ENCODE peak calls at places on chromosomes 13 and 19, in ten cellular contexts. U is IMR-90, Z is body of pancreas, V is HL-60, T is BJ, J is gastrocnemius medialis, A is neuronal stem cell, Q is foreskin fibroblast, I is coronary artery, H is mammary epithelial cell. X is an unnamed sample.
A peak's percentile ranks its signal among the peaks of the same experiment; 100 is the strongest.

GRCh38 chr19:23787106-23787505 is 28.4 kb upstream of the ZNF681 start:
- DNase-seq in I (no peak), J (no peak), Q (no peak), A (no peak), T (no peak), V (no peak), U (peak; percentile 1), H (peak; percentile 64), Z (no peak), X (no peak)

GRCh38 chr13:33109801-33110200 is 93.6 kb downstream of the KL start:
- DNase-seq in U (no peak), H (no peak), A (no peak), I (no peak), V (no peak), T (no peak), J (no peak), Q (peak; percentile 31), Z (no peak), X (peak; percentile 62)

GRCh38 chr19:49214701-49215100 is 57.1 kb downstream of the TRPM4 start:
- DNase-seq in A (no peak), Z (no peak), T (no peak), V (no peak), H (no peak), I (no peak), Q (no peak), U (no peak), J (no peak), X (peak; percentile 56)

GRCh38 chr13:97933736-97934135 is 19.7 kb upstream of the IPO5 start:
- DNase-seq in T (no peak), U (no peak), J (no peak), A (no peak), Q (no peak), V (no peak), H (no peak), Z (no peak), I (no peak), X (no peak)

GRCh38 chr13:23793711-23794110 is 95.5 kb downstream of the MIPEP start:
- DNase-seq in J (no peak), V (no peak), Q (no peak), H (no peak), Z (no peak), A (no peak), I (no peak), T (no peak), U (no peak), X (no peak)

GRCh38 chr13:67094952-67095351 is 135.2 kb downstream of the PCDH9 start:
- DNase-seq in V (no peak), I (no peak), U (peak; percentile 12), A (no peak), Z (no peak), J (no peak), T (no peak), Q (no peak), H (no peak), X (no peak)

GRCh38 chr19:9144920-9145319 is 4.7 kb downstream of the ZNF317 start:
- DNase-seq in U (no peak), J (no peak), H (no peak), V (no peak), A (no peak), I (no peak), T (no peak), Z (no peak), Q (no peak), X (no peak)

GRCh38 chr13:95643471-95643813 is 1.1 kb downstream of the DZIP1 start:
- DNase-seq in H (peak; percentile 57), V (no peak), A (peak; percentile 18), T (no peak), Q (no peak), Z (no peak), U (peak; percentile 43), J (no peak), I (no peak), X (no peak)

GRCh38 chr13:50396001-50396400 is 380.8 kb downstream of the KCNRG start:
- DNase-seq in Z (no peak), Q (no peak), U (no peak), T (no peak), H (peak; percentile 96), A (no peak), I (no peak), V (no peak), J (no peak), X (no peak)

GRCh38 chr13:112845511-112846144 is 123.4 kb upstream of the MCF2L start:
- DNase-seq in Z (no peak), T (no peak), J (no peak), U (no peak), I (no peak), A (no peak), H (no peak), V (no peak), Q (no peak), X (no peak)

GRCh38 chr13:102028846-102029245 is 373.0 kb downstream of the FGF14 start:
- DNase-seq in H (no peak), Z (no peak), U (no peak), Q (no peak), V (no peak), A (no peak), T (no peak), J (no peak), I (no peak), X (no peak)

GRCh38 chr13:94272038-94272437 is 207.4 kb downstream of the DCT start:
- DNase-seq in T (no peak), I (no peak), Q (no peak), J (no peak), A (no peak), U (peak; percentile 79), Z (no peak), H (peak; percentile 37), V (no peak), X (no peak)

GRCh38 chr13:97753942-97754670 is 199.4 kb upstream of the IPO5 start:
- DNase-seq in Z (no peak), V (no peak), J (no peak), Q (no peak), I (no peak), H (no peak), T (no peak), U (no peak), A (no peak), X (no peak)

GRCh38 chr13:46684287-46685001 is 112.5 kb downstream of the ESD start:
- DNase-seq in Z (no peak), V (no peak), J (no peak), I (no peak), U (no peak), T (no peak), A (peak; percentile 23), H (no peak), Q (no peak), X (no peak)

GRCh38 chr19:47093841-47094240 is 19.7 kb downstream of the ZC3H4 start:
- DNase-seq in J (peak; percentile 53), U (no peak), Z (no peak), A (no peak), T (no peak), I (no peak), V (no peak), H (no peak), Q (peak; percentile 26), X (peak; percentile 77)

GRCh38 chr13:113182046-113182445 is 23.6 kb downstream of the PROZ start:
- DNase-seq in Z (no peak), V (no peak), I (no peak), H (no peak), Q (no peak), J (no peak), A (no peak), U (no peak), T (no peak), X (no peak)

GRCh38 chr19:42965204-42965603 is 28.2 kb upstream of the PSG7 start:
- DNase-seq in A (no peak), U (peak; percentile 87), I (no peak), T (peak; percentile 47), V (no peak), Q (peak; percentile 66), Z (no peak), J (no peak), H (peak; percentile 12), X (no peak)

GRCh38 chr13:93080587-93080986 is 146.0 kb upstream of the GPC6 start:
- DNase-seq in U (peak; percentile 10), H (peak; percentile 70), T (no peak), Z (no peak), V (no peak), A (no peak), Q (peak; percentile 2), I (no peak), J (no peak), X (no peak)

GRCh38 chr19:18611327-18612050 is 1.2 kb upstream of the TMEM59L start:
- DNase-seq in A (no peak), Z (no peak), U (no peak), V (no peak), Q (no peak), I (no peak), J (no peak), T (no peak), H (no peak), X (no peak)
- H3K4me3 ChIP-seq in A (peak overlapping the region; percentile 9), Z (no peak overlapping the region), U (no peak overlapping the region), V (no peak overlapping the region), Q (no peak overlapping the region), I (peak overlapping the region; percentile 83), J (peak overlapping the region; percentile 7), T (no peak overlapping the region), H (no peak overlapping the region), X (no peak overlapping the region)

GRCh38 chr19:5101871-5102270 is 133.0 kb downstream of the KDM4B start:
- DNase-seq in Q (no peak), J (no peak), T (no peak), H (no peak), A (no peak), Z (no peak), V (no peak), I (no peak), U (no peak), X (no peak)
- H3K4me3 ChIP-seq in Q (no peak overlapping the region), J (no peak overlapping the region), T (no peak overlapping the region), H (no peak overlapping the region), A (no peak overlapping the region), Z (no peak overlapping the region), V (no peak overlapping the region), I (no peak overlapping the region), U (no peak overlapping the region), X (no peak overlapping the region)

DNA sequence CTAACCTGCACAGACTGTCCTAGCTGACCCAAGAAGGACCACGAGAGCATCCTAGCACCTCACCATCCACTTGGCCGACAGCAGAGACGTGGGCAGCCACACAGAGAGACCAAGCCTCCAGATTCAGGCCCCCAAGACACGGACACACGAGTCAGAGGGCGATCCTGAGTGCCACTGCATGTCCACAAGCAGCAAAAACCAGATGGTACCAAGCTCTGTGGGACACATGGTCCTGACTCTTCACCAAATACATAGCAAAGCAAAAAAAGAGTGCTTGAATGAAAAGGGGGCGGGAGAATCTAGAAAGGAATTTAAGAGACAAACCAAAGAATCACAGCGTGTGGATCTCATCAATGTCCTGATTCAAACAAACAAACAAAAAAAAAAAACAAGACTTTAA is 45.2 kb downstream of the MLLT1 start:
- DNase-seq in U (peak; percentile 15), I (no peak), H (no peak), A (no peak), J (no peak), Q (no peak), V (no peak), Z (no peak), T (no peak), X (no peak)
- H3K4me3 ChIP-seq in U (no peak overlapping the region), I (no peak overlapping the region), H (no peak overlapping the region), A (no peak overlapping the region), J (no peak overlapping the region), Q (no peak overlapping the region), V (no peak overlapping the region), Z (no peak overlapping the region), T (no peak overlapping the region), X (no peak overlapping the region)

DNA sequence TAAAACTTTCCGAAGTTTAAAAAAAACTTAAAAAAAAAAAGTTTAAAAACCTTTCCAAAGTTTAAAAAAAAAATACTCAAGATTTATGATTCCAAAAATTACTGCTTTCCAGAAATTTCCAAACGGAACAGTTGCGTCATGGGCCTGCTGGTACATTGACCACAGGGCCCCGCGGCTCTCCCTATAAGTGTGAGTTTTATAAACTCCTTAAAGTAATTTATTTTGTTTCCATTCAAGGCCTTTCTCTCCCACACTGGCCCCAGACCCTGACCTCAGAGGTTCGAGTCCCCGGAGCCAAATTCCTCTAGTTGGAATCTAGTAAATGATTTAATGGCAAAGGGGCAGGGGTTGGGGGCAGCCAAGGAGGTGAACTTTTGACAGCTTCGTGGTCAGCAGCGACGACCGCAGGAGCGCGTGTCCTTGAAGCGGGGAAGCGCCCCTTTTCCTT is 97.5 kb downstream of the INSR start:
- DNase-seq in J (peak; percentile 43), T (no peak), U (no peak), V (no peak), Q (peak; percentile 47), I (no peak), A (no peak), H (no peak), Z (peak; percentile 51), X (no peak)
- H3K4me3 ChIP-seq in J (peak overlapping the region; percentile 68), T (peak overlapping the region; percentile 40), U (peak overlapping the region; percentile 37), V (peak overlapping the region; percentile 69), Q (peak overlapping the region; percentile 56), I (peak overlapping the region; percentile 81), A (peak overlapping the region; percentile 77), H (no peak overlapping the region), Z (no peak overlapping the region), X (peak overlapping the region; percentile 51)

X was measured in GM12864.